ENCODE peak calls at places on chromosome 5, in eight cellular contexts. Q is stimulated activated CD4-positive, alpha-beta T cell treated with anti-CD3 and anti-CD28 coated beads, Interleukin-1b, Interleukin-23, amount 100 ng/mL, for 4 hours; Y is endothelial cell; O is ELR; R is NB4; M is activated gamma-delta T cell treated with Interleukin-2 at 50 U/mL for 16 hours; H is IMR-90; A is nucleus accumbens. X is an unnamed sample.

GRCh38 chr5:36878421-36879088 is 2.0 kb downstream of the NIPBL start:
- DNase-seq in R (peak), Y (peak), M (no peak), O (peak), H (peak), A (peak), Q (no peak), X (peak)

GRCh38 chr5:151906246-151906645 is 18.4 kb downstream of the GLRA1 start:
- DNase-seq in O (no peak), A (no peak), Q (no peak), Y (no peak), R (no peak), H (peak), M (no peak), X (no peak)

GRCh38 chr5:148972958-148973357 is 89.9 kb downstream of the SH3TC2 start:
- DNase-seq in O (peak), Y (peak), M (no peak), Q (no peak), R (no peak), H (peak), A (no peak), X (no peak)

GRCh38 chr5:140882591-140882899 is 621 bp downstream of the PCDHA13 start:
- DNase-seq in R (peak), Q (no peak), H (no peak), A (peak), M (no peak), Y (peak), O (peak), X (peak)

GRCh38 chr5:172505840-172506638 is 51.7 kb upstream of the SH3PXD2B start:
- DNase-seq in R (no peak), H (no peak), M (no peak), O (no peak), Y (peak), Q (no peak), A (no peak), X (no peak)

GRCh38 chr5:77683171-77683732 is 44.7 kb upstream of the OTP start:
- DNase-seq in R (no peak), M (no peak), A (no peak), Y (no peak), O (no peak), H (peak), Q (no peak), X (no peak)

GRCh38 chr5:1507961-1508678 is 15.6 kb downstream of the LPCAT1 start:
- DNase-seq in Q (no peak), M (peak), A (no peak), O (no peak), H (no peak), R (no peak), Y (no peak), X (no peak)

GRCh38 chr5:132181011-132181629 is 46.5 kb downstream of the P4HA2 start:
- DNase-seq in M (no peak), R (no peak), H (no peak), A (no peak), Q (no peak), O (no peak), Y (no peak), X (no peak)

GRCh38 chr5:155726267-155726666 is 600.7 kb upstream of the SGCD start:
- DNase-seq in O (no peak), H (peak), Q (no peak), Y (peak), A (no peak), M (no peak), R (peak), X (no peak)

GRCh38 chr5:133565993-133566392 is 46.3 kb downstream of the FSTL4 start:
- DNase-seq in O (peak), Y (peak), H (peak), R (peak), A (no peak), Q (no peak), M (no peak), X (peak)

GRCh38 chr5:28927559-28928326 is 1889.4 kb upstream of the CDH9 start:
- DNase-seq in Q (no peak), R (no peak), Y (no peak), M (no peak), O (no peak), H (no peak), A (no peak), X (no peak)

GRCh38 chr5:33850100-33850594 is 41.6 kb downstream of the ADAMTS12 start:
- DNase-seq in H (peak), A (no peak), Y (no peak), M (peak), R (peak), O (peak), Q (no peak), X (no peak)

GRCh38 chr5:165138261-165138660 is 1632.8 kb downstream of the MAT2B start:
- DNase-seq in Y (no peak), A (no peak), M (no peak), Q (no peak), R (no peak), O (no peak), H (no peak), X (no peak)

GRCh38 chr5:107388111-107388861 is 282.5 kb downstream of the EFNA5 start:
- DNase-seq in Y (no peak), O (peak), Q (no peak), R (peak), H (peak), M (no peak), A (no peak), X (peak)

GRCh38 chr5:62974623-62975022 is 396.0 kb downstream of the LRRC70 start:
- DNase-seq in M (no peak), R (no peak), H (no peak), Y (no peak), A (no peak), O (no peak), Q (no peak), X (no peak)

GRCh38 chr5:32044904-32045303 is 129.2 kb downstream of the GOLPH3 start:
- DNase-seq in R (no peak), Y (no peak), Q (no peak), A (no peak), O (peak), H (peak), M (no peak), X (no peak)

GRCh38 chr5:67052034-67052433 is 144.6 kb downstream of the CD180 start:
- DNase-seq in M (no peak), O (peak), R (no peak), A (no peak), Q (no peak), H (peak), Y (no peak), X (no peak)

GRCh38 chr5:16791036-16791705 is 144.9 kb downstream of the MYO10 start:
- DNase-seq in H (peak), Y (peak), M (no peak), O (peak), R (peak), Q (no peak), A (peak), X (peak)

X was measured in SK-MEL-5.